ENCODE peak calls at places on chromosomes 4 and X, in ten cellular contexts. Y is AG09309, U is hepatocyte, T is progenitor cell of endocrine pancreas, E is tibial nerve, G is GM20000, Z is omental fat pad, C is WERI-Rb-1, X is cardiac muscle cell, B is heart left ventricle. K is an unnamed sample.

GRCh38 chr4:39636786-39637185 is 1.9 kb downstream of the SMIM14 start:
- DNase-seq in Y (no peak), U (no peak), T (no peak), E (no peak), G (no peak), Z (no peak), C (no peak), X (no peak), B (no peak), K (no peak)

GRCh38 chr4:4784379-4784778 is 75.1 kb upstream of the MSX1 start:
- DNase-seq in Y (no peak), U (no peak), T (no peak), E (no peak), G (no peak), Z (no peak), C (peak), X (no peak), B (no peak), K (no peak)

GRCh38 chrX:19899234-19899788 is 11.9 kb upstream of the SH3KBP1 start:
- DNase-seq in Y (no peak), U (no peak), T (no peak), E (no peak), G (no peak), Z (no peak), C (no peak), X (no peak), B (no peak), K (no peak)

GRCh38 chr4:621296-622070 is 3.9 kb upstream of the PDE6B start:
- DNase-seq in Y (no peak), U (no peak), T (no peak), E (no peak), G (no peak), Z (no peak), C (no peak), X (no peak), B (no peak), K (no peak)

GRCh38 chr4:8820178-8821102 is 51.2 kb downstream of the HMX1 start:
- DNase-seq in Y (no peak), U (no peak), T (peak), E (no peak), G (no peak), Z (peak), C (no peak), X (no peak), B (no peak), K (no peak)

GRCh38 chr4:38177035-38177791 is 217.0 kb downstream of the PTTG2 start:
- DNase-seq in Y (no peak), U (no peak), T (no peak), E (no peak), G (peak), Z (no peak), C (no peak), X (no peak), B (peak), K (no peak)

GRCh38 chrX:106902684-106903083 is 457 bp downstream of the RIPPLY1 start:
- DNase-seq in Y (no peak), U (peak), T (no peak), E (no peak), G (no peak), Z (no peak), C (peak), X (no peak), B (no peak), K (no peak)

GRCh38 chr4:1500966-1501753 is 94.9 kb upstream of the NKX1-1 start:
- DNase-seq in Y (no peak), U (no peak), T (no peak), E (no peak), G (no peak), Z (no peak), C (peak), X (no peak), B (no peak), K (no peak)

GRCh38 chrX:118928126-118928525 is 46.3 kb upstream of the LONRF3 start:
- DNase-seq in Y (no peak), U (no peak), T (no peak), E (no peak), G (no peak), Z (no peak), C (no peak), X (no peak), B (no peak), K (no peak)

GRCh38 chr4:40038972-40039371 is 17.7 kb upstream of the N4BP2 start:
- DNase-seq in Y (no peak), U (no peak), T (no peak), E (no peak), G (no peak), Z (no peak), C (no peak), X (no peak), B (no peak), K (no peak)

GRCh38 chrX:47518105-47518504 is 35.1 kb upstream of the ZNF41 start:
- DNase-seq in Y (no peak), U (no peak), T (no peak), E (no peak), G (no peak), Z (no peak), C (no peak), X (no peak), B (no peak), K (no peak)

DNA sequence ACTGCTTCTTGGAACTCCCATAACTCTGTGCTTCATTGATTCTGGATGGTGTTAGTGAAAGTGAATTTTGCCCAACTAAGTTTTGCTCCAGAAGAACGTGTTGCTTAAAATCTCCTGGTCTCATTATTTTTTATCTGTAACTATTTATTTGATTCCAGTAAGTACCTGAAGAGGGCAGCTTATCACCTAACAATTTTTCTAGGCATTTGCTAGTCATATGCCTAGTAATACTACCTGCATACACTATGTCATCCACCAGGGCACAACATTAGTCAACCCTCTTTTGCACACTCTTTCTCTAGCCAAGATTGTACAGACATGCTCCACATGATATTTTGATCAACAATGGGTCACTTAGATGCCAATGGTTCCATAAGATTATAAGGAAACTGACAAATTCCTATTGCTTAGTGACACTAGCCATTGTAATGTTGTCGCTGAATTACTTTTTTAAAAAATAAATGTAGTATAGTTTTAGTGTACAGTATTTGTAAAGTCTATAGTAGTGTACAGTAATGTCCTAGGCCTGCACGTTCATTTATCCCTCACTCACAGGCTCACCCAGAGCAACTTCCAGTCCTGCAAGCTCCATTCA is 499.9 kb upstream of the AADAT start:
- DNase-seq in Y (no peak), U (peak), T (no peak), E (no peak), G (peak), Z (no peak), C (peak), X (peak), B (no peak), K (no peak)
- TF ChIP-seq CTCF in Y (no peak), U (peak), T (peak), E (no peak), G (no peak), Z (no peak), C (peak), X (no peak), B (no peak), K (peak)

GRCh38 chr4:6873291-6873690 is 36.3 kb upstream of the TBC1D14 start:
- DNase-seq in Y (no peak), U (no peak), T (no peak), E (no peak), G (no peak), Z (no peak), C (no peak), X (no peak), B (no peak), K (no peak)
- TF ChIP-seq CTCF in Y (peak), U (no peak), T (no peak), E (no peak), G (no peak), Z (no peak), C (no peak), X (peak), B (no peak), K (peak)

GRCh38 chrX:68498044-68498507 is 775 bp upstream of the YIPF6 start:
- DNase-seq in Y (no peak), U (no peak), T (no peak), E (no peak), G (no peak), Z (no peak), C (no peak), X (no peak), B (no peak), K (no peak)
- TF ChIP-seq CTCF in Y (no peak), U (no peak), T (peak), E (no peak), G (no peak), Z (no peak), C (peak), X (peak), B (no peak), K (peak)

GRCh38 chr4:129014566-129015509 is 78.5 kb downstream of the SCLT1 start:
- DNase-seq in Y (no peak), U (no peak), T (no peak), E (no peak), G (no peak), Z (no peak), C (no peak), X (no peak), B (no peak), K (no peak)
- TF ChIP-seq CTCF in Y (peak), U (no peak), T (no peak), E (no peak), G (no peak), Z (no peak), C (no peak), X (no peak), B (no peak), K (no peak)